ENCODE peak calls at places on chromosomes 12 and 14, in six cellular contexts. X is mesendoderm, J is Peyer's patch, B is PC-3, L is cardiac muscle cell, N is ovary. F is an unnamed sample.
A peak's percentile ranks its signal among the peaks of the same experiment; 100 is the strongest.

GRCh38 chr12:13135336-13136178 is 32.1 kb upstream of the GSG1 start:
- DNase-seq in L (peak; percentile 86), J (no peak), B (peak; percentile 97), X (peak; percentile 80), N (peak; percentile 40), F (peak; percentile 89)

GRCh38 chr12:130429656-130430505 is 92.2 kb downstream of the PIWIL1 start:
- DNase-seq in X (no peak), J (no peak), L (no peak), B (no peak), N (no peak), F (peak; percentile 13)

GRCh38 chr14:99393059-99393655 is 87.5 kb downstream of the SETD3 start:
- DNase-seq in N (no peak), L (peak; percentile 52), J (peak; percentile 66), X (peak; percentile 65), B (peak; percentile 64), F (no peak)

GRCh38 chr14:95291859-95292542 is 27.7 kb downstream of the CLMN start:
- DNase-seq in J (peak; percentile 73), L (peak; percentile 53), X (no peak), B (peak; percentile 85), N (peak; percentile 52), F (no peak)

GRCh38 chr12:63885401-63885800 is 40.9 kb downstream of the SRGAP1 start:
- DNase-seq in L (no peak), X (no peak), B (no peak), N (no peak), J (no peak), F (no peak)

GRCh38 chr12:12172106-12172511 is 94.7 kb downstream of the LRP6 start:
- DNase-seq in X (no peak), L (peak; percentile 66), J (no peak), N (no peak), B (peak; percentile 42), F (no peak)

GRCh38 chr12:65055874-65056273 is 65.2 kb downstream of the WIF1 start:
- DNase-seq in B (no peak), X (no peak), N (no peak), J (no peak), L (no peak), F (no peak)

GRCh38 chr14:80974338-80975078 is 19.1 kb downstream of the TSHR start:
- DNase-seq in B (no peak), X (no peak), N (no peak), L (peak; percentile 41), J (no peak), F (no peak)

GRCh38 chr14:21501568-21501967 is 9.6 kb downstream of the METTL3 start:
- DNase-seq in N (no peak), L (no peak), J (no peak), X (no peak), B (no peak), F (no peak)

GRCh38 chr12:46124848-46125619 is 134.7 kb upstream of the SCAF11 start:
- DNase-seq in L (peak; percentile 89), B (peak; percentile 80), X (peak; percentile 91), N (peak; percentile 77), J (no peak), F (peak; percentile 62)

GRCh38 chr14:81565441-81566290 is 32.0 kb upstream of the SEL1L start:
- DNase-seq in J (no peak), B (peak; percentile 57), X (peak; percentile 63), N (peak; percentile 31), L (peak; percentile 27), F (no peak)

GRCh38 chr12:117967043-117967442 is 1.7 kb downstream of the KSR2 start:
- DNase-seq in L (no peak), N (no peak), J (no peak), X (no peak), B (no peak), F (no peak)

GRCh38 chr12:117970334-117970733 is 1.5 kb upstream of the KSR2 start:
- DNase-seq in B (no peak), J (no peak), X (no peak), N (no peak), L (no peak), F (no peak)

GRCh38 chr12:117967512-117967911 is 1.3 kb downstream of the KSR2 start:
- DNase-seq in L (no peak), B (no peak), X (no peak), J (no peak), N (no peak), F (no peak)

GRCh38 chr12:117968084-117968789 is 553 bp downstream of the KSR2 start:
- DNase-seq in B (no peak), J (no peak), X (no peak), N (no peak), L (no peak), F (no peak)

DNA sequence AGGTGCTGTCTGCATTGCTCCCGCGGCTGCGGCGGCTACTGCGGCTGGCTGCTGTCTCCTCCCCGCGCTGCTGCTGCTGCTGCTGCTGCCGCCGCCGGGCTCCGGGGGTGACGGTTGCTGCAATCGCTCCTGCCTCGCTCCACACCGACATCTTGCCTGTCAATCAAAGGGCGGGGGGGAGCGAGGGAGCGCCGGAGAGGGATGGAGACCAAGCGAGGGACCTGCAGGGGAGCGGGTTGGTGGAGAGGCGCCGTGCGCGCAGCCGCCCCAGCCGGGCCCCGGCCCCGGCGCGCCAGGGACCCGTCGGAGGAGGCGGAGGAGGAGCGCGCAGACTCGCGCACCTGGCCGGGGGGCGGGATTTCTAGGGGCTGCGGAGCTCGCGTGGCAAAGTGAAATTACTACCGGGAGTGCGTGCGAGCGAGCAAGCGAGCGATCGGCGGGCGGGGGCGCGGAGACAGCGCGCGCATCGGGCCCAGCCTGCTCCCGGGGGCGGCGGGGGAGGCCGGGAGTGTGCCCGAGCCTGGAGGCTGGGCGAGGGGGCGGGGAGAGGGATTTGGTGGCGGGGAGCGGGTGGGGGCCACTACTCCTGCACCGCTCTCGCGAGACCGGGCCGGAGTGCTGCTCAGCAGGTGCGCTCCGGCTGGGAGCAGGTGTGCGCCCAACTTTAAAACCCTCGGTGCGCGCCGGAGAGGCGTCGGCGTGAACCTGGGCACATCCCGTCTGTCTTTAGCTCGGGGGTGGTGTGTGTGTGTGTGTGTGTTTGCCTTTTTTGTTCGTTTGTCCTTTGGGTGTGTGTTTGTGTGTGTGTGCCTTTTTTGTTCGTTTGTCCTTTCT is at the start of gene KSR2:
- DNase-seq in L (peak; percentile 15), J (peak; percentile 81), B (peak; percentile 92), X (peak; percentile 92), N (no peak), F (peak; percentile 42)
- H3K4me3 ChIP-seq in L (peak within 1 kb of the TSS; percentile 43), J (peak within 1 kb of the TSS; percentile 38), B (peak within 1 kb of the TSS; percentile 89), X (peak within 1 kb of the TSS; percentile 47), N (peak within 1 kb of the TSS; percentile 32), F (peak within 1 kb of the TSS; percentile 37)

GRCh38 chr14:56808314-56809201 is 1.7 kb downstream of the OTX2 start:
- DNase-seq in L (no peak), B (no peak), J (peak; percentile 45), N (no peak), X (peak; percentile 80), F (no peak)

GRCh38 chr14:56810341-56810740 is at the start of gene OTX2:
- DNase-seq in X (no peak), N (no peak), L (no peak), B (no peak), J (no peak), F (no peak)

GRCh38 chr14:56807586-56808168 is 2.6 kb downstream of the OTX2 start:
- DNase-seq in X (no peak), J (no peak), N (no peak), L (no peak), B (no peak), F (no peak)

GRCh38 chr14:56810850-56811595 is 744 bp upstream of the OTX2 start:
- DNase-seq in B (no peak), J (no peak), N (no peak), L (no peak), X (peak; percentile 65), F (no peak)

GRCh38 chr14:56809262-56810215 is 740 bp downstream of the OTX2 start:
- DNase-seq in L (no peak), B (no peak), J (no peak), N (no peak), X (no peak), F (no peak)
- H3K4me1 ChIP-seq in L (peaks cover 17% of the 10 kb centered on the region), B (no peaks in the 10 kb centered on the region), J (peaks cover 21% of the 10 kb centered on the region), N (no peaks in the 10 kb centered on the region), X (peaks cover 2% of the 10 kb centered on the region), F (no peaks in the 10 kb centered on the region)

GRCh38 chr12:6335451-6336078 is 6.3 kb downstream of the TNFRSF1A start:
- DNase-seq in X (peak; percentile 82), B (peak; percentile 75), L (peak; percentile 89), J (peak; percentile 87), N (peak; percentile 82), F (peak; percentile 85)

GRCh38 chr12:6336079-6336858 is 5.6 kb downstream of the TNFRSF1A start:
- DNase-seq in J (peak; percentile 93), B (peak; percentile 97), N (peak; percentile 97), X (peak; percentile 100), L (peak; percentile 100), F (peak; percentile 99)

GRCh38 chr12:6336859-6337744 is 4.8 kb downstream of the TNFRSF1A start:
- DNase-seq in X (no peak), N (no peak), L (no peak), B (no peak), J (no peak), F (no peak)

GRCh38 chr12:6338955-6339761 is 2.7 kb downstream of the TNFRSF1A start:
- DNase-seq in L (peak; percentile 32), J (no peak), N (no peak), B (no peak), X (no peak), F (no peak)

GRCh38 chr12:6337958-6338406 is 3.9 kb downstream of the TNFRSF1A start:
- DNase-seq in X (peak; percentile 55), N (no peak), J (no peak), B (no peak), L (peak; percentile 52), F (no peak)
- H3K4me3 ChIP-seq in X (no peak overlapping the region), N (peak overlapping the region; percentile 90), J (no peak overlapping the region), B (peak overlapping the region; percentile 90), L (no peak overlapping the region), F (no peak overlapping the region)

DNA sequence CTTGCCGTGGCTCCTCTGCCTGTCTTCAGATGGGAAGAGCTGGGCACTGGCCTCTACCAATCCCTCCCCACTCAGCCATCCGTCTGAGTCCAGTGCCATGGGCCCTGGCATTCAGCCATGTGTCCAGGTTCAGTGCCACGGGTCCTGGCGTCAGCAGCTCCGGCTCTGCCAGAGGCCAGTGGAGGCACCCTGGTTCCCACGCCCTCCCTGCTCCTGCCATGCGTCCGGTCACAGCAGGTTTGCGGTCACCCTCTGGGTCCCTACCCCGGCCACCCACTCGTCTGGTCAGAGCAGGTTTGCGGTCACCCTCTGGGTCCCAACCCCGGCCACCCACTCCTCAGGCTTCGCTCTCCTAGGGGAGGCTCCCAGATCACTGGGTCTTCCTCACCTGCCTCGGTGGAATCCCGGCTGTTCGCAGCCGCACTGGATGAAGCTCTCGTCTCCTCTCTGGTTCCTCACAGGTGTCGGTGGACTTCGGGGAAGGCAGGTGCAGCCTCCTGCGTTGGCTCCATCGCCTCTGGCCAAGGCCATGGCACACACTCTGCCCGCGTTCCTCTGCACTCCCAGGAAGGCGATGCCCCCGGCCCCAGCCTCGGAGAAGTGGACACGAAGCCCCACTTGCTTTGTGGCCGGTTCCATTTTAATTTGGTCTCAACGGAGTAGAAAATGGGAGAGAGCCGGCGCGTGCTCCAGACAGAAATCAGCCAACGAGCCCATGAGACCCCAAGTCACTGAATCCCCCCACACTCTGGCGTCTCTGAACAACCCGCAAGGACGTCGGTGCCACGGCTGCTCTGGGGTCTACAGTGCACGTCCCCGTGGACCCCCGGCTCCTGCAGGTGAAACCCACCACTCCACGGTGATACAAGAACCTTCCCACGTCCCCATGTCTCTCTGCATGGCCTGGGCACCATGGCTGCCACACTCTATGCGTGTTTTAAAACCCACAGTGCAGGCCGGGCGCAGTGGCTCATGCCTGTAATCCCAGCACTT is 47.8 kb upstream of the FBRSL1 start:
- DNase-seq in L (no peak), X (no peak), J (no peak), B (no peak), N (no peak), F (no peak)
- H3K4me1 ChIP-seq in L (no peaks in the 10 kb centered on the region), X (no peaks in the 10 kb centered on the region), J (no peaks in the 10 kb centered on the region), B (no peaks in the 10 kb centered on the region), N (no peaks in the 10 kb centered on the region), F (no peaks in the 10 kb centered on the region)

F was measured in SJSA1.